ENCODE peak calls at places on chromosomes 2 and 18, in six cellular contexts. Q, A, U, P, Z and B are unnamed samples.

GRCh38 chr2:109208071-109208950 is 79.3 kb downstream of the SH3RF3 start:
- DNase-seq in Q (no peak), A (no peak), U (no peak), P (peak), Z (peak), B (peak)

GRCh38 chr2:3175568-3175955 is 202.1 kb downstream of the EIPR1 start:
- DNase-seq in Q (peak), A (no peak), U (no peak), P (no peak), Z (no peak), B (no peak)

GRCh38 chr2:208549546-208550158 is 143.1 kb downstream of the PTH2R start:
- DNase-seq in Q (no peak), A (no peak), U (no peak), P (no peak), Z (no peak), B (no peak)

GRCh38 chr2:72148975-72149555 is 1.4 kb upstream of the CYP26B1 start:
- DNase-seq in Q (peak), A (no peak), U (no peak), P (peak), Z (peak), B (peak)

GRCh38 chr18:48139427-48140347 is 209.2 kb upstream of the SMAD2 start:
- DNase-seq in Q (no peak), A (no peak), U (no peak), P (no peak), Z (no peak), B (no peak)

GRCh38 chr18:74768096-74768495 is 170.4 kb downstream of the ZNF407 start:
- DNase-seq in Q (no peak), A (no peak), U (no peak), P (no peak), Z (peak), B (no peak)

GRCh38 chr2:183927367-183928355 is 670.7 kb upstream of the ZNF804A start:
- DNase-seq in Q (no peak), A (no peak), U (no peak), P (peak), Z (peak), B (no peak)

GRCh38 chr2:11160731-11161455 is 5.6 kb downstream of the SLC66A3 start:
- DNase-seq in Q (no peak), A (no peak), U (no peak), P (no peak), Z (no peak), B (no peak)

GRCh38 chr2:236577481-236578410 is 8.1 kb downstream of the ACKR3 start:
- DNase-seq in Q (no peak), A (no peak), U (no peak), P (no peak), Z (no peak), B (no peak)